ENCODE peak calls at places on chromosomes 11 and 22, in seven cellular contexts. E, G, B, A, X, P and O are unnamed samples. For H3K27me3, the result is how much of the 10 kb centered on the place peaks cover.

GRCh38 chr22:47034905-47035419 is 272.5 kb downstream of the TBC1D22A start:
- DNase-seq in E (no peak), G (peak), B (no peak), A (no peak), X (no peak), P (no peak), O (no peak)

GRCh38 chr11:33476945-33477584 is 219.9 kb downstream of the HIPK3 start:
- DNase-seq in E (no peak), G (no peak), B (no peak), A (no peak), X (no peak), P (no peak), O (no peak)

GRCh38 chr11:24609778-24610177 is 112.9 kb downstream of the LUZP2 start:
- DNase-seq in E (no peak), G (no peak), B (no peak), A (no peak), X (no peak), P (no peak), O (no peak)

GRCh38 chr22:43090130-43090789 is 1.1 kb upstream of the TTLL1 start:
- DNase-seq in E (peak), G (no peak), B (peak), A (no peak), X (peak), P (peak), O (peak)

GRCh38 chr11:27161071-27161470 is 120.5 kb downstream of the BBOX1 start:
- DNase-seq in E (no peak), G (no peak), B (no peak), A (no peak), X (no peak), P (no peak), O (no peak)

GRCh38 chr11:74579577-74580270 is 12.7 kb upstream of the POLD3 start:
- DNase-seq in E (no peak), G (no peak), B (no peak), A (no peak), X (no peak), P (no peak), O (no peak)

GRCh38 chr11:59801981-59802638 is 8.5 kb downstream of the MRPL16 start:
- DNase-seq in E (peak), G (no peak), B (peak), A (no peak), X (no peak), P (no peak), O (no peak)

GRCh38 chr11:27820249-27820648 is 120.0 kb upstream of the BDNF start:
- DNase-seq in E (no peak), G (no peak), B (no peak), A (peak), X (no peak), P (no peak), O (no peak)

GRCh38 chr11:123973816-123974215 is 3.8 kb downstream of the OR10S1 start:
- DNase-seq in E (no peak), G (no peak), B (peak), A (no peak), X (no peak), P (no peak), O (no peak)

GRCh38 chr11:5548440-5548839 is at the start of gene OR52H1:
- DNase-seq in E (no peak), G (no peak), B (no peak), A (no peak), X (no peak), P (no peak), O (no peak)

GRCh38 chr11:33507967-33508366 is 192.7 kb downstream of the C11orf91 start:
- DNase-seq in E (no peak), G (no peak), B (no peak), A (no peak), X (peak), P (no peak), O (no peak)

GRCh38 chr11:3382613-3383275 is 3.8 kb upstream of the ZNF195 start:
- DNase-seq in E (no peak), G (no peak), B (no peak), A (no peak), X (no peak), P (no peak), O (no peak)

GRCh38 chr11:57311109-57311936 is 13.4 kb downstream of the TNKS1BP1 start:
- DNase-seq in E (peak), G (peak), B (peak), A (peak), X (peak), P (peak), O (peak)

GRCh38 chr22:46826438-46826837 is 64.0 kb downstream of the TBC1D22A start:
- DNase-seq in E (no peak), G (no peak), B (no peak), A (no peak), X (no peak), P (no peak), O (no peak)

GRCh38 chr11:109972181-109972715 is 120.9 kb upstream of the ZC3H12C start:
- DNase-seq in E (no peak), G (no peak), B (no peak), A (no peak), X (no peak), P (no peak), O (no peak)

GRCh38 chr22:37632174-37633081 is 7.0 kb upstream of the SH3BP1 start:
- DNase-seq in E (no peak), G (no peak), B (no peak), A (no peak), X (no peak), P (no peak), O (no peak)

GRCh38 chr11:74011360-74012071 is 2.6 kb upstream of the UCP3 start:
- DNase-seq in E (no peak), G (no peak), B (no peak), A (no peak), X (no peak), P (no peak), O (peak)

GRCh38 chr11:3109921-3110706 is 52.9 kb upstream of the CARS1 start:
- DNase-seq in E (peak), G (peak), B (peak), A (no peak), X (peak), P (no peak), O (no peak)

GRCh38 chr11:72069787-72070251 is 10.5 kb downstream of the NUMA1 start:
- DNase-seq in E (peak), G (peak), B (peak), A (peak), X (peak), P (peak), O (peak)

GRCh38 chr22:41913842-41914534 is 886 bp downstream of the SHISA8 start:
- DNase-seq in E (no peak), G (no peak), B (no peak), A (no peak), X (no peak), P (no peak), O (peak)

GRCh38 chr11:64650923-64651523 is 60.0 kb downstream of the SLC22A12 start:
- DNase-seq in E (no peak), G (no peak), B (peak), A (no peak), X (no peak), P (no peak), O (no peak)

GRCh38 chr11:76674517-76675400 is 4.2 kb upstream of the LRRC32 start:
- DNase-seq in E (no peak), G (no peak), B (no peak), A (no peak), X (no peak), P (no peak), O (peak)

GRCh38 chr11:103587951-103588788 is 448.3 kb upstream of the DDI1 start:
- DNase-seq in E (no peak), G (no peak), B (peak), A (no peak), X (no peak), P (no peak), O (no peak)
- TF ChIP-seq CTCF in E (no peak), G (no peak), B (no peak), A (no peak), X (no peak), P (no peak), O (no peak)

DNA sequence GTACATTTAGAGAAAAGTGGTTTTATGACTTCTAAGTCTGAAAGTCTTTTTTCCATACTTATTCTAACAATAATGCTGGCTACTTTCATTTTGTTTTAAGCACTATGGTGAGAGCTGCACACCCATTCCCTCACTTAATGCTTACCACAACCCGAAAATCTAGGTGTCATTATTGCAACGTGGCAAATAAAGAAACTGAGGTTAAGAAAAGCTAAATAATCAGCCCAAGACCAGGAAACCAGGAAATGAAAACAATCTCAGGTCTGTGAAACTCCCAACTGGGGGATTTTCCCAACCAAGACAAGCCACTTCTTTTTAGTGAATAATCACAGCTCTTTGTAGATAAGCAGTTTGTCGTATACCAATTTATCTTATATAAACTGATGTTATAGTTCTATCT is 126.3 kb downstream of the SLC1A2 start:
- DNase-seq in E (no peak), G (no peak), B (no peak), A (no peak), X (no peak), P (no peak), O (no peak)
- H3K27me3 ChIP-seq in E (under half), G (under half), B (under half), A (under half), X (under half), P (under half), O (under half)

GRCh38 chr11:86952933-86953637 is 2.1 kb downstream of the FZD4 start:
- DNase-seq in E (no peak), G (no peak), B (peak), A (no peak), X (no peak), P (no peak), O (no peak)
- H3K4me3 ChIP-seq in E (peak), G (peak), B (peak), A (peak), X (peak), P (peak), O (no peak)

GRCh38 chr22:29205598-29206371 is at the start of gene EMID1:
- DNase-seq in E (peak), G (peak), B (peak), A (no peak), X (no peak), P (no peak), O (peak)
- TF ChIP-seq CTCF in E (peak), G (no peak), B (peak), A (peak), X (peak), P (no peak), O (peak)

DNA sequence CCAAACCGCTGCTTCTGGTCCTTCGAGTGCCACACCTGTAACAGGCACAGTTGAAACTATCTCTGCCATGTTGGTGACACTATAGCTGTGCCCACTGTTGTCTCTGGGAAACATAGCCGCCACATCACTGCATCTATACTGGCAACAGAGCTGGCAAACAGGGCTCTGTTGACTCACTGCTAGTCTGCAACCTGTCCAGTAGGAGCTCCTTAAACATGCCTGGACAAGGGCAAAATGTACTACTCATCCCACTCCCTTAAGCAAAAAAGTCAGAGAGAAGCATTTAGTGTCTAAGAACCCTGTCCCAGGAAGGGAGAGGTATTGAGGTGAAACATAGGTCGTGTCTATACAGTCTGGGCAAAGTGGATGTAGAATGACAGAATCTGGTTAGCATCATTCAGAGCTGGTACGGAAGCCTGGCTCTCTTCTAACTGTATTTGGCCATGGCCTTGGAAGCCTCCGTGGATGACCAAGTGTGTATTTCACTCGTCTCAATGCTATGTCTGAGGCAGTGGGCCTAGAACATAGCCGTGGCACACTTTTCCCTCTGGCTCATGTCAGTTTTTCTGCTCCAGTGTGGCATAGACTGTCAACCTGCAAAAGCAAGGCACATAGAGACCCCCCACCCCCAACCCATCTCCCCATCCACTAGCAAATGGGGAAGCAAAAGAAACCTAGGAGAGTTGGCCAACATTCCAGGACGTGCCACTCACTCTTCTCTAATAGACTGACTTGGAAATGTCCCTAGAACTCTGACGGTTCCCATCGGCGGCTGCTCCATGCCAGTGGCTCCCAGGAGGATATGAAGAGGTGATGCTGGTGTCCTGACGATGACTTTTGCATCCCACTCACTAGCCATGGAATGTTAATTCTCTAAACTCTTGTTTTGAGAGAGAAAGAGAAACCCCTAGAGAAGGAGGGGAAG is 21.4 kb upstream of the PISD start:
- DNase-seq in E (no peak), G (no peak), B (no peak), A (no peak), X (no peak), P (no peak), O (no peak)
- H3K27me3 ChIP-seq in E (under half), G (under half), B (under half), A (under half), X (under half), P (under half), O (under half)

GRCh38 chr11:134125507-134125906 is 56.6 kb downstream of the JAM3 start:
- DNase-seq in E (no peak), G (no peak), B (peak), A (no peak), X (no peak), P (no peak), O (no peak)

GRCh38 chr11:134120921-134121526 is 52.2 kb downstream of the JAM3 start:
- DNase-seq in E (peak), G (no peak), B (peak), A (no peak), X (no peak), P (no peak), O (no peak)

GRCh38 chr11:134120143-134120850 is 51.4 kb downstream of the JAM3 start:
- DNase-seq in E (peak), G (no peak), B (peak), A (peak), X (no peak), P (no peak), O (no peak)

GRCh38 chr11:134126197-134126822 is 57.4 kb downstream of the JAM3 start:
- DNase-seq in E (no peak), G (no peak), B (peak), A (peak), X (no peak), P (no peak), O (no peak)

DNA sequence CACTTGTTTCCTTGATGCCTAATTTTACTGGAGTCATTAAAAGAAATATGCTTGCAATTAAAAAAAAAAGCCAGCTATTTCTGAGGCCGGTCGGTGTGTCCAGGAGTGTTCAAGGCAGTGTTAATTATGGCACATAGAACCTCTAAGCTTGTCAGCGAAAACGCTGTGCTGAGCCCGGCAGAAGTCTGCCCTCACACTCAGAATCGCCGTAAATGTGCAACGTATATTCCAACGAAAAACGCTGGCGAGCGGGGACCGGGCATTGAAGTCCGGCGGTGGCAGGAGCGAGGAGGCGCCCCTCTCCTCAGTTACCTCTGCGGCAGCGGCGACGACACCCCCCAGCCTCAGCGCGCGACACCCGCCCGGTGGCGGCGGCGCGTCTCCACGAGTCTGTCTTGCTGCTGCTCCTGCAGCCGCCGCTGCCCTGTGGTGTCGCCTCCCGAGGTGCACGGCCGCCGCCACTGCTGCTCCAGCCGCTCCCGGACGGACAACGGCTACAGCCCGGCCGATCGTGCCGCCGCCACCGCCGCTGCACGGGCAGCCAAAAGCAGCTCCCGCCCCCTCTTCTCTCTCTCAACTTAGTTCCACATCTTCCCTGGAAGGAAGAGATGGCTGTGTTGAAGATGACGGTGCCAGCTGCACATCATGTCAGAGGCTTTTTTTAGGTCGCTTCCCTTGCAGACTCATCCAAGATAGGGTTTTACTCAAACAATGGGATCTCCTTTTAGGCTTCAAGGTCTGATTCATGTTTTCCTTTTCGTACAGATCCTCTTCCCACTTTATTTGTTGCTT is 56.0 kb downstream of the JAM3 start:
- DNase-seq in E (peak), G (peak), B (peak), A (no peak), X (no peak), P (no peak), O (no peak)
- H3K4me3 ChIP-seq in E (peak), G (peak), B (peak), A (peak), X (no peak), P (peak), O (no peak)

GRCh38 chr11:9738126-9738525 is 74.2 kb downstream of the SWAP70 start:
- DNase-seq in E (no peak), G (no peak), B (peak), A (no peak), X (no peak), P (no peak), O (no peak)
- TF ChIP-seq CTCF in E (no peak), G (no peak), B (no peak), A (no peak), X (no peak), P (no peak), O (no peak)

DNA sequence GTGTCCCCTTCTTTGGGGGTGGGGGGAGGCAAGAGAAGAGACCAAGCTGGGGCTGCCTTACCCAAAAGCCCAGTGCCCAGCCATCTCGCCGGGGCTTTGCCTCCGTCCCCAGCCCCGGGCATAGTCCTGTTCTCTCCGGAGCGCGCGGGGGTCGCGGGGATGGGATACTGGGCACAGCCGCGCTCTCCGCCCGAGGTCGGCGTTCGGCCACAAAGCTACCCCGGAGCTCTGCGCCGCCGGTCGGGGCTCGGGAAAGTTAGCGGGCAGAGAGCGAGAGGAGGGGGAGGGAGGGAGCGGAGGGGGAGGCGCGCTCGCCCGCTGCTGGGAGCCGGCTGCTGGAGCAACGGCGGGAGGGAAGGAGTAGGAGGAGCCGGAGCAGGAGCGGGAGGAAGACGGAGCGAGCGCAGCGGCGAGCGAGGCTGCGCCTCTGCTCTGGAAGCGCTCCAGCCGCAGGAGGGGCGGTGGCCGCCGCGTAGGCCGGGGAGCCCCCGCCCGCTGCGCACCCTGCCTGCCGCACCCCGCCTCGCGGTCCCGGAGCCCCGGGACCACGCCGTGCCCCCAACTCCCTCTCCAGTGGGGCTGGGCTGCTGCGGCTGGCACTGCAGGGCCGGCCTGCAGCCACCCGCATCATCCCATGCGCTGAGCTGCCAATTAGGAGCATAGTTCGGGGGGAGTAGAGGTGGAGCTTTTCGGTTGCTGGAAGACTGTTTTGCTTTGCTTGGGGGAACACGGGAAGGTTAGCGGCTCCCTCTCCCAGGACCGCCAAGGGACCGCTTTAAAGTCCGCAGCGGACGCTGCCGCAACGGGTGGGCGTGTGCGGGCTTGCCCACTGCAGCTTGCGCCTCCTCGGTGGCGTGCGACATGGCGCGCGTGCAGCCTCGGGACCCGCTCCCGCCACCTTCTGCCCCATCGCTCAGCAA is at the start of gene SCN4B:
- DNase-seq in E (peak), G (peak), B (peak), A (peak), X (no peak), P (peak), O (no peak)
- H3K27me3 ChIP-seq in E (under half), G (under half), B (half or more), A (half or more), X (under half), P (under half), O (under half)

DNA sequence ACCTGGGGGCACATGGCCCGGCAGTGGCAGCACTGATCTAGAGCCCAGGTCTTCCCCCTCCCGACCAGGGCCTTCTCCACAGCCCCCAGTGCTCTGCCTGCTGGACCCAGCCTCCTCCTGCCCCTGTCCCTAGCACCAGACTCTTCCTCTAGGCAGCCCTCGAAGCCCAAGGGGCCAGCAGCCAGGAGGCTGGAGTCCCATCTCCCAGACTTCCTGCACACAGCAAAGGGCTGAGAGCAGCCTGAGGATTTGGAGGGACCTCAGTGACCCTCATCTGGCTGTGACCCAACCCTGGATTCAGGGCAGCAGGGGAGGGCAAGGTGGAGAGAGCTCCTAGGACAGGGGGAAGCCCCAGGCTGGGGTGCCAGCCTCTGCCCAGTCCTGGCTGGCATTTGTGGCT is 3.0 kb downstream of the RHOD start:
- DNase-seq in E (no peak), G (no peak), B (no peak), A (no peak), X (no peak), P (no peak), O (no peak)
- H3K4me3 ChIP-seq in E (no peak), G (no peak), B (no peak), A (no peak), X (no peak), P (no peak), O (no peak)